ENCODE peak calls at places on chromosomes 3 and 15, in eight cellular contexts. H is Ammon's horn, Z is HCT116, J is fibroblast of pulmonary artery, N is D721Med, Y is fibroblast of lung, L is AG09309, V is heart right ventricle. I is an unnamed sample.

GRCh38 chr3:12508316-12508715 is 24.0 kb downstream of the TSEN2 start:
- DNase-seq in H (no peak), Z (no peak), J (peak), N (no peak), Y (peak), L (peak), V (no peak), I (no peak)

GRCh38 chr3:101466465-101467309 is 46.3 kb downstream of the SENP7 start:
- DNase-seq in H (no peak), Z (no peak), J (no peak), N (no peak), Y (no peak), L (no peak), V (no peak), I (peak)

GRCh38 chr3:120025520-120025919 is 68.7 kb downstream of the GSK3B start:
- DNase-seq in H (no peak), Z (no peak), J (no peak), N (no peak), Y (peak), L (no peak), V (no peak), I (no peak)

GRCh38 chr3:128289534-128289933 is 136.3 kb downstream of the EEFSEC start:
- DNase-seq in H (no peak), Z (no peak), J (no peak), N (no peak), Y (no peak), L (no peak), V (no peak), I (no peak)

GRCh38 chr3:50616003-50616769 is 765 bp upstream of the MAPKAPK3 start:
- DNase-seq in H (peak), Z (peak), J (peak), N (peak), Y (peak), L (no peak), V (peak), I (peak)

GRCh38 chr3:128849776-128850542 is 29.5 kb upstream of the ACAD9 start:
- DNase-seq in H (no peak), Z (no peak), J (peak), N (no peak), Y (peak), L (peak), V (no peak), I (no peak)

GRCh38 chr15:64125978-64126377 is 25.6 kb upstream of the SNX22 start:
- DNase-seq in H (no peak), Z (no peak), J (no peak), N (no peak), Y (no peak), L (no peak), V (no peak), I (no peak)

GRCh38 chr15:31227954-31228542 is 98.6 kb upstream of the KLF13 start:
- DNase-seq in H (no peak), Z (no peak), J (no peak), N (no peak), Y (no peak), L (no peak), V (no peak), I (no peak)

GRCh38 chr15:63815211-63815610 is 18.5 kb downstream of the HERC1 start:
- DNase-seq in H (no peak), Z (no peak), J (no peak), N (no peak), Y (no peak), L (no peak), V (no peak), I (no peak)

GRCh38 chr3:43132883-43133743 is 27.2 kb upstream of the POMGNT2 start:
- DNase-seq in H (peak), Z (no peak), J (no peak), N (no peak), Y (no peak), L (no peak), V (no peak), I (no peak)

GRCh38 chr3:11434017-11434526 is 161.9 kb downstream of the ATG7 start:
- DNase-seq in H (peak), Z (no peak), J (peak), N (no peak), Y (peak), L (peak), V (peak), I (no peak)

GRCh38 chr15:85550283-85550682 is 169.9 kb downstream of the AKAP13 start:
- DNase-seq in H (no peak), Z (no peak), J (no peak), N (no peak), Y (no peak), L (no peak), V (no peak), I (no peak)

GRCh38 chr3:133384331-133385027 is 15.4 kb upstream of the BFSP2 start:
- DNase-seq in H (peak), Z (peak), J (peak), N (peak), Y (peak), L (no peak), V (peak), I (peak)

GRCh38 chr15:79874242-79874641 is 22.6 kb downstream of the MTHFS start:
- DNase-seq in H (no peak), Z (peak), J (no peak), N (no peak), Y (peak), L (no peak), V (no peak), I (no peak)

GRCh38 chr3:9081201-9081818 is 118.0 kb upstream of the RAD18 start:
- DNase-seq in H (no peak), Z (no peak), J (no peak), N (no peak), Y (no peak), L (no peak), V (no peak), I (no peak)

GRCh38 chr3:10992946-10993728 is 589 bp downstream of the SLC6A1 start:
- DNase-seq in H (no peak), Z (no peak), J (no peak), N (no peak), Y (no peak), L (no peak), V (no peak), I (peak)

GRCh38 chr3:124856687-124857086 is 30.5 kb downstream of the ITGB5 start:
- DNase-seq in H (no peak), Z (no peak), J (no peak), N (no peak), Y (no peak), L (no peak), V (no peak), I (no peak)

GRCh38 chr15:101089579-101090459 is 162.0 kb downstream of the CHSY1 start:
- DNase-seq in H (no peak), Z (no peak), J (no peak), N (no peak), Y (no peak), L (no peak), V (no peak), I (no peak)

GRCh38 chr15:96849501-96849900 is 519.0 kb downstream of the NR2F2 start:
- DNase-seq in H (no peak), Z (no peak), J (peak), N (no peak), Y (peak), L (no peak), V (no peak), I (no peak)

GRCh38 chr3:12393894-12394293 is 90.4 kb upstream of the TSEN2 start:
- DNase-seq in H (peak), Z (peak), J (peak), N (no peak), Y (peak), L (peak), V (no peak), I (no peak)

GRCh38 chr15:52284164-52284563 is 11.4 kb downstream of the MYO5C start:
- DNase-seq in H (no peak), Z (no peak), J (peak), N (no peak), Y (peak), L (no peak), V (no peak), I (no peak)

GRCh38 chr15:40323239-40323952 is at the start of gene INAFM2:
- DNase-seq in H (peak), Z (peak), J (peak), N (peak), Y (peak), L (peak), V (peak), I (peak)

GRCh38 chr3:171328419-171329082 is 131.7 kb downstream of the TNIK start:
- DNase-seq in H (peak), Z (peak), J (peak), N (no peak), Y (no peak), L (no peak), V (no peak), I (peak)

GRCh38 chr15:61390138-61390537 is 161.0 kb upstream of the RORA start:
- DNase-seq in H (no peak), Z (no peak), J (no peak), N (no peak), Y (no peak), L (no peak), V (no peak), I (no peak)

GRCh38 chr3:17179381-17180205 is 294.8 kb downstream of the PLCL2 start:
- DNase-seq in H (peak), Z (no peak), J (no peak), N (no peak), Y (peak), L (no peak), V (peak), I (no peak)

GRCh38 chr3:61910732-61911131 is 349.4 kb downstream of the PTPRG start:
- DNase-seq in H (no peak), Z (no peak), J (no peak), N (no peak), Y (no peak), L (no peak), V (no peak), I (no peak)

GRCh38 chr15:19944261-19944888 is 597.2 kb downstream of the GOLGA6L6 start:
- DNase-seq in H (no peak), Z (no peak), J (no peak), N (no peak), Y (no peak), L (no peak), V (no peak), I (no peak)

I was measured in endothelial cell.